ENCODE peak calls at places on chromosomes 7 and 10, in six cellular contexts. One of them, this sample, is unnamed.

GRCh38 chr7:517848-518629 is 1.6 kb downstream of the PDGFA start:
- DNase-seq in esophagus squamous epithelium: no peak
- DNase-seq in RWPE2: no peak
- DNase-seq in stomach: peak; percentile 72
- DNase-seq in naive thymus-derived CD4-positive, alpha-beta T cell: no peak
- DNase-seq in cardiac muscle cell: peak; percentile 83
- DNase-seq in this sample: peak; percentile 82

GRCh38 chr10:16597656-16598055 is 76.0 kb upstream of the C1QL3 start:
- DNase-seq in esophagus squamous epithelium: no peak
- DNase-seq in RWPE2: no peak
- DNase-seq in stomach: no peak
- DNase-seq in naive thymus-derived CD4-positive, alpha-beta T cell: no peak
- DNase-seq in cardiac muscle cell: peak; percentile 64
- DNase-seq in this sample: no peak

GRCh38 chr10:125661942-125662515 is 20.9 kb downstream of the TEX36 start:
- DNase-seq in esophagus squamous epithelium: no peak
- DNase-seq in RWPE2: no peak
- DNase-seq in stomach: no peak
- DNase-seq in naive thymus-derived CD4-positive, alpha-beta T cell: no peak
- DNase-seq in cardiac muscle cell: no peak
- DNase-seq in this sample: no peak

GRCh38 chr10:51083280-51083986 is 9.1 kb downstream of the PRKG1 start:
- DNase-seq in esophagus squamous epithelium: no peak
- DNase-seq in RWPE2: no peak
- DNase-seq in stomach: no peak
- DNase-seq in naive thymus-derived CD4-positive, alpha-beta T cell: no peak
- DNase-seq in cardiac muscle cell: peak; percentile 47
- DNase-seq in this sample: no peak

GRCh38 chr7:143435266-143435665 is 8.0 kb upstream of the TAS2R60 start:
- DNase-seq in esophagus squamous epithelium: no peak
- DNase-seq in RWPE2: no peak
- DNase-seq in stomach: no peak
- DNase-seq in naive thymus-derived CD4-positive, alpha-beta T cell: no peak
- DNase-seq in cardiac muscle cell: no peak
- DNase-seq in this sample: no peak

GRCh38 chr10:71502851-71503250 is 106.1 kb downstream of the CDH23 start:
- DNase-seq in esophagus squamous epithelium: no peak
- DNase-seq in RWPE2: peak; percentile 30
- DNase-seq in stomach: no peak
- DNase-seq in naive thymus-derived CD4-positive, alpha-beta T cell: no peak
- DNase-seq in cardiac muscle cell: no peak
- DNase-seq in this sample: no peak

GRCh38 chr10:69855346-69856163 is 53.8 kb downstream of the COL13A1 start:
- DNase-seq in esophagus squamous epithelium: no peak
- DNase-seq in RWPE2: no peak
- DNase-seq in stomach: no peak
- DNase-seq in naive thymus-derived CD4-positive, alpha-beta T cell: no peak
- DNase-seq in cardiac muscle cell: no peak
- DNase-seq in this sample: no peak

GRCh38 chr10:99708428-99709010 is 23.4 kb downstream of the COX15 start:
- DNase-seq in esophagus squamous epithelium: no peak
- DNase-seq in RWPE2: no peak
- DNase-seq in stomach: no peak
- DNase-seq in naive thymus-derived CD4-positive, alpha-beta T cell: no peak
- DNase-seq in cardiac muscle cell: no peak
- DNase-seq in this sample: no peak

GRCh38 chr7:103637080-103637479 is 191.1 kb upstream of the SLC26A5 start:
- DNase-seq in esophagus squamous epithelium: no peak
- DNase-seq in RWPE2: no peak
- DNase-seq in stomach: no peak
- DNase-seq in naive thymus-derived CD4-positive, alpha-beta T cell: no peak
- DNase-seq in cardiac muscle cell: peak; percentile 69
- DNase-seq in this sample: no peak

GRCh38 chr10:44925224-44925623 is 14.1 kb downstream of the TMEM72 start:
- DNase-seq in esophagus squamous epithelium: no peak
- DNase-seq in RWPE2: no peak
- DNase-seq in stomach: no peak
- DNase-seq in naive thymus-derived CD4-positive, alpha-beta T cell: no peak
- DNase-seq in cardiac muscle cell: peak; percentile 38
- DNase-seq in this sample: no peak

GRCh38 chr7:158550886-158551452 is 36.7 kb downstream of the PTPRN2 start:
- DNase-seq in esophagus squamous epithelium: no peak
- DNase-seq in RWPE2: no peak
- DNase-seq in stomach: no peak
- DNase-seq in naive thymus-derived CD4-positive, alpha-beta T cell: no peak
- DNase-seq in cardiac muscle cell: no peak
- DNase-seq in this sample: no peak

GRCh38 chr7:2719007-2719406 is 31.0 kb downstream of the AMZ1 start:
- DNase-seq in esophagus squamous epithelium: no peak
- DNase-seq in RWPE2: no peak
- DNase-seq in stomach: no peak
- DNase-seq in naive thymus-derived CD4-positive, alpha-beta T cell: peak; percentile 52
- DNase-seq in cardiac muscle cell: no peak
- DNase-seq in this sample: no peak

GRCh38 chr10:12657489-12657888 is 308.1 kb downstream of the CAMK1D start:
- DNase-seq in esophagus squamous epithelium: no peak
- DNase-seq in RWPE2: no peak
- DNase-seq in stomach: no peak
- DNase-seq in naive thymus-derived CD4-positive, alpha-beta T cell: no peak
- DNase-seq in cardiac muscle cell: no peak
- DNase-seq in this sample: no peak

GRCh38 chr7:77466455-77466854 is 50.3 kb upstream of the GSAP start:
- DNase-seq in esophagus squamous epithelium: no peak
- DNase-seq in RWPE2: no peak
- DNase-seq in stomach: no peak
- DNase-seq in naive thymus-derived CD4-positive, alpha-beta T cell: no peak
- DNase-seq in cardiac muscle cell: no peak
- DNase-seq in this sample: no peak

GRCh38 chr10:21807162-21807561 is 196.4 kb downstream of the DNAJC1 start:
- DNase-seq in esophagus squamous epithelium: no peak
- DNase-seq in RWPE2: no peak
- DNase-seq in stomach: no peak
- DNase-seq in naive thymus-derived CD4-positive, alpha-beta T cell: no peak
- DNase-seq in cardiac muscle cell: no peak
- DNase-seq in this sample: no peak

GRCh38 chr7:42247301-42247700 is 10.3 kb upstream of the GLI3 start:
- DNase-seq in esophagus squamous epithelium: no peak
- DNase-seq in RWPE2: no peak
- DNase-seq in stomach: no peak
- DNase-seq in naive thymus-derived CD4-positive, alpha-beta T cell: no peak
- DNase-seq in cardiac muscle cell: peak; percentile 78
- DNase-seq in this sample: no peak

GRCh38 chr10:110698782-110699201 is 54.7 kb downstream of the RBM20 start:
- DNase-seq in esophagus squamous epithelium: no peak
- DNase-seq in RWPE2: no peak
- DNase-seq in stomach: no peak
- DNase-seq in naive thymus-derived CD4-positive, alpha-beta T cell: no peak
- DNase-seq in cardiac muscle cell: peak; percentile 31
- DNase-seq in this sample: no peak

GRCh38 chr10:88309365-88309764 is 273.8 kb downstream of the RNLS start:
- DNase-seq in esophagus squamous epithelium: no peak
- DNase-seq in RWPE2: no peak
- DNase-seq in stomach: no peak
- DNase-seq in naive thymus-derived CD4-positive, alpha-beta T cell: no peak
- DNase-seq in cardiac muscle cell: no peak
- DNase-seq in this sample: no peak

GRCh38 chr7:325811-326210 is 35.8 kb downstream of the FOXL3 start:
- DNase-seq in esophagus squamous epithelium: no peak
- DNase-seq in RWPE2: peak; percentile 35
- DNase-seq in stomach: no peak
- DNase-seq in naive thymus-derived CD4-positive, alpha-beta T cell: no peak
- DNase-seq in cardiac muscle cell: no peak
- DNase-seq in this sample: no peak

DNA sequence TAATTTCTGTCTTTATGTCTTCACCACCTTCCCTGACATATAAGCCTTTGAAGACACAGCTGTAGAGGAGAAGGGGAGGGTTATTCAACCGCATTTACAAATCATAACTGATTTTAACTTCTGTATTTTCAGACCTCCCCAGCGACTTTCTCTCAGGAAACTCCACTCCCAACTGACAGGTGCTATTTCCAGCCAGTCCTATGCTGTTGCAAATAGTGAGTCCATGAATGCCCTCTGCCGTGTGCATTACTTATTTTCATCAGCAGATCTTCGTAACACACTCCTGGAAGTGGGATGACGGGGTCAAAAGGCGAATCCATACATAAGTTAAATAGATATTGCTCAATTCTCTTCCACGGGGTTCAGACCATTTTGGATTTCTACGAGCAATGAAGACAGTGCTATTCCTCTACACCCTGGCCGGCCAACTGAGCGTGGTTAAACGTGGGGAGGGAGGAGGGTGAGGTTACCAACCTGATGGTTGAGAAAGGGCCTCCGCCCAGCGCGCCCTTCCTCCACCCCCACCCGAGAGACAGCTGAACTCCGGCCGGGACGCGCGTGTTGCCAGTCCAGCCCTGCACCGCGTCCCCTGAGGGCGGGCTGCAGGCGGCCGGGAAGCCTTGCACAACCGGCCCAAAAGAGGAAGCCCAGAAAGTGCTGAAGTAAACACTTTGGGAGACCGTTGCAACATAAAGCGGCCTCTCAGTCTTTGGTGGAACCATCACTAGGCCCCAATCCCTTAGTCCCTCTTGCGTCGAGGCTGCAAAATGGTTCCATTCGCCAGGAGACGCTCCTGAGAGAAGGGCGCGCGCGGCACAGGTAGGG is at the start of gene APBB1IP:
- DNase-seq in esophagus squamous epithelium: peak; percentile 39
- DNase-seq in RWPE2: no peak
- DNase-seq in stomach: peak; percentile 65
- DNase-seq in naive thymus-derived CD4-positive, alpha-beta T cell: peak; percentile 47
- DNase-seq in cardiac muscle cell: peak; percentile 69
- DNase-seq in this sample: peak; percentile 94
- H3K4me3 ChIP-seq in esophagus squamous epithelium: peak within 1 kb of the TSS; percentile 65
- H3K4me3 ChIP-seq in RWPE2: no peak within 1 kb of the TSS
- H3K4me3 ChIP-seq in stomach: peak within 1 kb of the TSS; percentile 50
- H3K4me3 ChIP-seq in naive thymus-derived CD4-positive, alpha-beta T cell: peak within 1 kb of the TSS; percentile 95
- H3K4me3 ChIP-seq in cardiac muscle cell: no peak within 1 kb of the TSS
- H3K4me3 ChIP-seq in this sample: peak within 1 kb of the TSS; percentile 63

GRCh38 chr10:130637271-130637670 is 501.1 kb downstream of the GLRX3 start:
- DNase-seq in esophagus squamous epithelium: no peak
- DNase-seq in RWPE2: no peak
- DNase-seq in stomach: no peak
- DNase-seq in naive thymus-derived CD4-positive, alpha-beta T cell: no peak
- DNase-seq in cardiac muscle cell: no peak
- DNase-seq in this sample: no peak
- H3K27ac ChIP-seq in esophagus squamous epithelium: no peak overlapping the region
- H3K27ac ChIP-seq in RWPE2: peak overlapping the region; percentile 69
- H3K27ac ChIP-seq in stomach: no peak overlapping the region
- H3K27ac ChIP-seq in naive thymus-derived CD4-positive, alpha-beta T cell: no peak overlapping the region
- H3K27ac ChIP-seq in cardiac muscle cell: no peak overlapping the region
- H3K27ac ChIP-seq in this sample: no peak overlapping the region

GRCh38 chr7:91265693-91266066 is 1.4 kb downstream of the FZD1 start:
- DNase-seq in esophagus squamous epithelium: no peak
- DNase-seq in RWPE2: no peak
- DNase-seq in stomach: no peak
- DNase-seq in naive thymus-derived CD4-positive, alpha-beta T cell: no peak
- DNase-seq in cardiac muscle cell: peak; percentile 18
- DNase-seq in this sample: peak; percentile 73
- H3K4me3 ChIP-seq in esophagus squamous epithelium: peak overlapping the region; percentile 73
- H3K4me3 ChIP-seq in RWPE2: peak overlapping the region; percentile 79
- H3K4me3 ChIP-seq in stomach: peak overlapping the region; percentile 90
- H3K4me3 ChIP-seq in naive thymus-derived CD4-positive, alpha-beta T cell: peak overlapping the region; percentile 39
- H3K4me3 ChIP-seq in cardiac muscle cell: peak overlapping the region; percentile 69
- H3K4me3 ChIP-seq in this sample: peak overlapping the region; percentile 65

GRCh38 chr10:120580651-120581259 is 123.7 kb downstream of the PLPP4 start:
- DNase-seq in esophagus squamous epithelium: no peak
- DNase-seq in RWPE2: no peak
- DNase-seq in stomach: no peak
- DNase-seq in naive thymus-derived CD4-positive, alpha-beta T cell: no peak
- DNase-seq in cardiac muscle cell: no peak
- DNase-seq in this sample: no peak

GRCh38 chr10:120575411-120575810 is 118.4 kb downstream of the PLPP4 start:
- DNase-seq in esophagus squamous epithelium: no peak
- DNase-seq in RWPE2: no peak
- DNase-seq in stomach: no peak
- DNase-seq in naive thymus-derived CD4-positive, alpha-beta T cell: no peak
- DNase-seq in cardiac muscle cell: no peak
- DNase-seq in this sample: no peak

GRCh38 chr10:120578890-120579289 is 121.9 kb downstream of the PLPP4 start:
- DNase-seq in esophagus squamous epithelium: no peak
- DNase-seq in RWPE2: no peak
- DNase-seq in stomach: no peak
- DNase-seq in naive thymus-derived CD4-positive, alpha-beta T cell: no peak
- DNase-seq in cardiac muscle cell: no peak
- DNase-seq in this sample: no peak

GRCh38 chr10:120574986-120575385 is 118.0 kb downstream of the PLPP4 start:
- DNase-seq in esophagus squamous epithelium: no peak
- DNase-seq in RWPE2: no peak
- DNase-seq in stomach: no peak
- DNase-seq in naive thymus-derived CD4-positive, alpha-beta T cell: no peak
- DNase-seq in cardiac muscle cell: no peak
- DNase-seq in this sample: no peak

GRCh38 chr10:120578123-120578522 is 121.1 kb downstream of the PLPP4 start:
- DNase-seq in esophagus squamous epithelium: no peak
- DNase-seq in RWPE2: no peak
- DNase-seq in stomach: no peak
- DNase-seq in naive thymus-derived CD4-positive, alpha-beta T cell: no peak
- DNase-seq in cardiac muscle cell: no peak
- DNase-seq in this sample: no peak
- H3K27ac ChIP-seq in esophagus squamous epithelium: no peak overlapping the region
- H3K27ac ChIP-seq in RWPE2: no peak overlapping the region
- H3K27ac ChIP-seq in stomach: no peak overlapping the region
- H3K27ac ChIP-seq in naive thymus-derived CD4-positive, alpha-beta T cell: no peak overlapping the region
- H3K27ac ChIP-seq in cardiac muscle cell: no peak overlapping the region
- H3K27ac ChIP-seq in this sample: no peak overlapping the region

GRCh38 chr10:77162697-77163096 is 474.9 kb downstream of the KCNMA1 start:
- DNase-seq in esophagus squamous epithelium: no peak
- DNase-seq in RWPE2: no peak
- DNase-seq in stomach: no peak
- DNase-seq in naive thymus-derived CD4-positive, alpha-beta T cell: no peak
- DNase-seq in cardiac muscle cell: no peak
- DNase-seq in this sample: no peak

GRCh38 chr10:77160679-77161078 is 476.9 kb downstream of the KCNMA1 start:
- DNase-seq in esophagus squamous epithelium: no peak
- DNase-seq in RWPE2: no peak
- DNase-seq in stomach: no peak
- DNase-seq in naive thymus-derived CD4-positive, alpha-beta T cell: no peak
- DNase-seq in cardiac muscle cell: peak; percentile 30
- DNase-seq in this sample: no peak

GRCh38 chr10:77165445-77166316 is 471.9 kb downstream of the KCNMA1 start:
- DNase-seq in esophagus squamous epithelium: no peak
- DNase-seq in RWPE2: no peak
- DNase-seq in stomach: peak; percentile 38
- DNase-seq in naive thymus-derived CD4-positive, alpha-beta T cell: no peak
- DNase-seq in cardiac muscle cell: peak; percentile 72
- DNase-seq in this sample: no peak

GRCh38 chr10:77164616-77165311 is 472.8 kb downstream of the KCNMA1 start:
- DNase-seq in esophagus squamous epithelium: no peak
- DNase-seq in RWPE2: no peak
- DNase-seq in stomach: no peak
- DNase-seq in naive thymus-derived CD4-positive, alpha-beta T cell: no peak
- DNase-seq in cardiac muscle cell: no peak
- DNase-seq in this sample: no peak

GRCh38 chr10:77163670-77164348 is 473.8 kb downstream of the KCNMA1 start:
- DNase-seq in esophagus squamous epithelium: no peak
- DNase-seq in RWPE2: peak; percentile 94
- DNase-seq in stomach: no peak
- DNase-seq in naive thymus-derived CD4-positive, alpha-beta T cell: no peak
- DNase-seq in cardiac muscle cell: peak; percentile 92
- DNase-seq in this sample: no peak
- H3K4me3 ChIP-seq in esophagus squamous epithelium: no peak overlapping the region
- H3K4me3 ChIP-seq in RWPE2: no peak overlapping the region
- H3K4me3 ChIP-seq in stomach: no peak overlapping the region
- H3K4me3 ChIP-seq in naive thymus-derived CD4-positive, alpha-beta T cell: no peak overlapping the region
- H3K4me3 ChIP-seq in cardiac muscle cell: no peak overlapping the region
- H3K4me3 ChIP-seq in this sample: no peak overlapping the region